ENCODE peak calls at places on chromosome 19, in five cellular contexts. One of them, this sample, is unnamed.
A peak's percentile ranks its signal among the peaks of the same experiment; 100 is the strongest.

GRCh38 chr19:38425810-38426466 is at the start of gene RASGRP4:
- DNase-seq in HT1080: no peak
- DNase-seq in stimulated activated CD8-positive, alpha-beta memory T cell treated with anti-CD3 and anti-CD28 coated beads, Interleukin-7, amount 100 ng/mL, for 1 hour: no peak
- DNase-seq in stimulated activated CD4-positive, alpha-beta T cell treated with anti-CD3 and anti-CD28 coated beads, Interleukin-1b, Interleukin-23, amount 100 ng/mL, for 48 hours: peak; percentile 65
- DNase-seq in activated CD4-positive, alpha-beta T cell treated with anti-CD3 and anti-CD28 coated beads for 24 hours: peak; percentile 23
- DNase-seq in this sample: peak; percentile 39

GRCh38 chr19:35509861-35510625 is 3.4 kb downstream of the DMKN start:
- DNase-seq in stimulated activated CD8-positive, alpha-beta memory T cell treated with anti-CD3 and anti-CD28 coated beads, Interleukin-7, amount 100 ng/mL, for 1 hour: peak; percentile 65
- DNase-seq in stimulated activated CD4-positive, alpha-beta T cell treated with anti-CD3 and anti-CD28 coated beads, Interleukin-1b, Interleukin-23, amount 100 ng/mL, for 48 hours: peak; percentile 65
- DNase-seq in activated CD4-positive, alpha-beta T cell treated with anti-CD3 and anti-CD28 coated beads for 24 hours: peak; percentile 68
- DNase-seq in HT1080: peak; percentile 73
- DNase-seq in this sample: peak; percentile 25

GRCh38 chr19:45717983-45718650 is 12.6 kb downstream of the FBXO46 start:
- DNase-seq in stimulated activated CD8-positive, alpha-beta memory T cell treated with anti-CD3 and anti-CD28 coated beads, Interleukin-7, amount 100 ng/mL, for 1 hour: no peak
- DNase-seq in activated CD4-positive, alpha-beta T cell treated with anti-CD3 and anti-CD28 coated beads for 24 hours: no peak
- DNase-seq in HT1080: no peak
- DNase-seq in stimulated activated CD4-positive, alpha-beta T cell treated with anti-CD3 and anti-CD28 coated beads, Interleukin-1b, Interleukin-23, amount 100 ng/mL, for 48 hours: no peak
- DNase-seq in this sample: no peak

GRCh38 chr19:48445256-48445605 is 552 bp upstream of the GRWD1 start:
- DNase-seq in stimulated activated CD8-positive, alpha-beta memory T cell treated with anti-CD3 and anti-CD28 coated beads, Interleukin-7, amount 100 ng/mL, for 1 hour: no peak
- DNase-seq in stimulated activated CD4-positive, alpha-beta T cell treated with anti-CD3 and anti-CD28 coated beads, Interleukin-1b, Interleukin-23, amount 100 ng/mL, for 48 hours: no peak
- DNase-seq in activated CD4-positive, alpha-beta T cell treated with anti-CD3 and anti-CD28 coated beads for 24 hours: no peak
- DNase-seq in HT1080: peak; percentile 90
- DNase-seq in this sample: no peak

GRCh38 chr19:49157445-49158224 is at the start of gene TRPM4:
- DNase-seq in activated CD4-positive, alpha-beta T cell treated with anti-CD3 and anti-CD28 coated beads for 24 hours: no peak
- DNase-seq in HT1080: peak; percentile 64
- DNase-seq in stimulated activated CD4-positive, alpha-beta T cell treated with anti-CD3 and anti-CD28 coated beads, Interleukin-1b, Interleukin-23, amount 100 ng/mL, for 48 hours: peak; percentile 58
- DNase-seq in stimulated activated CD8-positive, alpha-beta memory T cell treated with anti-CD3 and anti-CD28 coated beads, Interleukin-7, amount 100 ng/mL, for 1 hour: no peak
- DNase-seq in this sample: no peak

GRCh38 chr19:55179570-55180484 is at the start of gene SYT5:
- DNase-seq in stimulated activated CD4-positive, alpha-beta T cell treated with anti-CD3 and anti-CD28 coated beads, Interleukin-1b, Interleukin-23, amount 100 ng/mL, for 48 hours: peak; percentile 49
- DNase-seq in activated CD4-positive, alpha-beta T cell treated with anti-CD3 and anti-CD28 coated beads for 24 hours: peak; percentile 42
- DNase-seq in HT1080: no peak
- DNase-seq in stimulated activated CD8-positive, alpha-beta memory T cell treated with anti-CD3 and anti-CD28 coated beads, Interleukin-7, amount 100 ng/mL, for 1 hour: peak; percentile 33
- DNase-seq in this sample: no peak

GRCh38 chr19:8302734-8303133 is 5.4 kb downstream of the CD320 start:
- DNase-seq in stimulated activated CD4-positive, alpha-beta T cell treated with anti-CD3 and anti-CD28 coated beads, Interleukin-1b, Interleukin-23, amount 100 ng/mL, for 48 hours: no peak
- DNase-seq in HT1080: no peak
- DNase-seq in stimulated activated CD8-positive, alpha-beta memory T cell treated with anti-CD3 and anti-CD28 coated beads, Interleukin-7, amount 100 ng/mL, for 1 hour: no peak
- DNase-seq in activated CD4-positive, alpha-beta T cell treated with anti-CD3 and anti-CD28 coated beads for 24 hours: no peak
- DNase-seq in this sample: no peak

GRCh38 chr19:8004723-8005513 is 523 bp downstream of the ELAVL1 start:
- DNase-seq in HT1080: no peak
- DNase-seq in stimulated activated CD8-positive, alpha-beta memory T cell treated with anti-CD3 and anti-CD28 coated beads, Interleukin-7, amount 100 ng/mL, for 1 hour: no peak
- DNase-seq in activated CD4-positive, alpha-beta T cell treated with anti-CD3 and anti-CD28 coated beads for 24 hours: no peak
- DNase-seq in stimulated activated CD4-positive, alpha-beta T cell treated with anti-CD3 and anti-CD28 coated beads, Interleukin-1b, Interleukin-23, amount 100 ng/mL, for 48 hours: peak; percentile 7
- DNase-seq in this sample: peak; percentile 9

GRCh38 chr19:29583196-29584006 is 22.7 kb upstream of the POP4 start:
- DNase-seq in stimulated activated CD4-positive, alpha-beta T cell treated with anti-CD3 and anti-CD28 coated beads, Interleukin-1b, Interleukin-23, amount 100 ng/mL, for 48 hours: no peak
- DNase-seq in activated CD4-positive, alpha-beta T cell treated with anti-CD3 and anti-CD28 coated beads for 24 hours: no peak
- DNase-seq in stimulated activated CD8-positive, alpha-beta memory T cell treated with anti-CD3 and anti-CD28 coated beads, Interleukin-7, amount 100 ng/mL, for 1 hour: no peak
- DNase-seq in HT1080: peak; percentile 63
- DNase-seq in this sample: no peak

GRCh38 chr19:58460039-58460438 is 6.8 kb upstream of the ZNF324 start:
- DNase-seq in stimulated activated CD8-positive, alpha-beta memory T cell treated with anti-CD3 and anti-CD28 coated beads, Interleukin-7, amount 100 ng/mL, for 1 hour: no peak
- DNase-seq in activated CD4-positive, alpha-beta T cell treated with anti-CD3 and anti-CD28 coated beads for 24 hours: no peak
- DNase-seq in HT1080: no peak
- DNase-seq in stimulated activated CD4-positive, alpha-beta T cell treated with anti-CD3 and anti-CD28 coated beads, Interleukin-1b, Interleukin-23, amount 100 ng/mL, for 48 hours: no peak
- DNase-seq in this sample: no peak

GRCh38 chr19:41226053-41226873 is 7.2 kb downstream of the AXL start:
- DNase-seq in activated CD4-positive, alpha-beta T cell treated with anti-CD3 and anti-CD28 coated beads for 24 hours: peak; percentile 14
- DNase-seq in stimulated activated CD8-positive, alpha-beta memory T cell treated with anti-CD3 and anti-CD28 coated beads, Interleukin-7, amount 100 ng/mL, for 1 hour: no peak
- DNase-seq in stimulated activated CD4-positive, alpha-beta T cell treated with anti-CD3 and anti-CD28 coated beads, Interleukin-1b, Interleukin-23, amount 100 ng/mL, for 48 hours: peak; percentile 32
- DNase-seq in HT1080: no peak
- DNase-seq in this sample: no peak

GRCh38 chr19:47375694-47376588 is 26.8 kb downstream of the DHX34 start:
- DNase-seq in activated CD4-positive, alpha-beta T cell treated with anti-CD3 and anti-CD28 coated beads for 24 hours: no peak
- DNase-seq in HT1080: no peak
- DNase-seq in stimulated activated CD4-positive, alpha-beta T cell treated with anti-CD3 and anti-CD28 coated beads, Interleukin-1b, Interleukin-23, amount 100 ng/mL, for 48 hours: no peak
- DNase-seq in stimulated activated CD8-positive, alpha-beta memory T cell treated with anti-CD3 and anti-CD28 coated beads, Interleukin-7, amount 100 ng/mL, for 1 hour: no peak
- DNase-seq in this sample: no peak

GRCh38 chr19:18257503-18258470 is 16.5 kb downstream of the IQCN start:
- DNase-seq in stimulated activated CD8-positive, alpha-beta memory T cell treated with anti-CD3 and anti-CD28 coated beads, Interleukin-7, amount 100 ng/mL, for 1 hour: no peak
- DNase-seq in HT1080: no peak
- DNase-seq in activated CD4-positive, alpha-beta T cell treated with anti-CD3 and anti-CD28 coated beads for 24 hours: no peak
- DNase-seq in stimulated activated CD4-positive, alpha-beta T cell treated with anti-CD3 and anti-CD28 coated beads, Interleukin-1b, Interleukin-23, amount 100 ng/mL, for 48 hours: no peak
- DNase-seq in this sample: no peak

GRCh38 chr19:10998045-10998533 is 37.3 kb downstream of the SMARCA4 start:
- DNase-seq in activated CD4-positive, alpha-beta T cell treated with anti-CD3 and anti-CD28 coated beads for 24 hours: no peak
- DNase-seq in HT1080: no peak
- DNase-seq in stimulated activated CD4-positive, alpha-beta T cell treated with anti-CD3 and anti-CD28 coated beads, Interleukin-1b, Interleukin-23, amount 100 ng/mL, for 48 hours: no peak
- DNase-seq in stimulated activated CD8-positive, alpha-beta memory T cell treated with anti-CD3 and anti-CD28 coated beads, Interleukin-7, amount 100 ng/mL, for 1 hour: no peak
- DNase-seq in this sample: no peak

GRCh38 chr19:11496391-11497163 is 9.1 kb downstream of the ZNF653 start:
- DNase-seq in stimulated activated CD8-positive, alpha-beta memory T cell treated with anti-CD3 and anti-CD28 coated beads, Interleukin-7, amount 100 ng/mL, for 1 hour: no peak
- DNase-seq in stimulated activated CD4-positive, alpha-beta T cell treated with anti-CD3 and anti-CD28 coated beads, Interleukin-1b, Interleukin-23, amount 100 ng/mL, for 48 hours: peak; percentile 73
- DNase-seq in activated CD4-positive, alpha-beta T cell treated with anti-CD3 and anti-CD28 coated beads for 24 hours: peak; percentile 52
- DNase-seq in HT1080: peak; percentile 84
- DNase-seq in this sample: peak; percentile 20

GRCh38 chr19:14495678-14496028 is 274 bp downstream of the GIPC1 start:
- DNase-seq in HT1080: no peak
- DNase-seq in stimulated activated CD4-positive, alpha-beta T cell treated with anti-CD3 and anti-CD28 coated beads, Interleukin-1b, Interleukin-23, amount 100 ng/mL, for 48 hours: no peak
- DNase-seq in activated CD4-positive, alpha-beta T cell treated with anti-CD3 and anti-CD28 coated beads for 24 hours: no peak
- DNase-seq in stimulated activated CD8-positive, alpha-beta memory T cell treated with anti-CD3 and anti-CD28 coated beads, Interleukin-7, amount 100 ng/mL, for 1 hour: no peak
- DNase-seq in this sample: no peak

GRCh38 chr19:3184847-3185481 is 766 bp upstream of the NCLN start:
- DNase-seq in HT1080: no peak
- DNase-seq in activated CD4-positive, alpha-beta T cell treated with anti-CD3 and anti-CD28 coated beads for 24 hours: peak; percentile 50
- DNase-seq in stimulated activated CD8-positive, alpha-beta memory T cell treated with anti-CD3 and anti-CD28 coated beads, Interleukin-7, amount 100 ng/mL, for 1 hour: peak; percentile 41
- DNase-seq in stimulated activated CD4-positive, alpha-beta T cell treated with anti-CD3 and anti-CD28 coated beads, Interleukin-1b, Interleukin-23, amount 100 ng/mL, for 48 hours: peak; percentile 60
- DNase-seq in this sample: peak; percentile 63

GRCh38 chr19:13082192-13083007 is 20.3 kb downstream of the LYL1 start:
- DNase-seq in stimulated activated CD8-positive, alpha-beta memory T cell treated with anti-CD3 and anti-CD28 coated beads, Interleukin-7, amount 100 ng/mL, for 1 hour: no peak
- DNase-seq in HT1080: peak; percentile 38
- DNase-seq in activated CD4-positive, alpha-beta T cell treated with anti-CD3 and anti-CD28 coated beads for 24 hours: no peak
- DNase-seq in stimulated activated CD4-positive, alpha-beta T cell treated with anti-CD3 and anti-CD28 coated beads, Interleukin-1b, Interleukin-23, amount 100 ng/mL, for 48 hours: no peak
- DNase-seq in this sample: no peak

GRCh38 chr19:38370299-38370698 is 4.1 kb upstream of the PSMD8 start:
- DNase-seq in stimulated activated CD4-positive, alpha-beta T cell treated with anti-CD3 and anti-CD28 coated beads, Interleukin-1b, Interleukin-23, amount 100 ng/mL, for 48 hours: no peak
- DNase-seq in stimulated activated CD8-positive, alpha-beta memory T cell treated with anti-CD3 and anti-CD28 coated beads, Interleukin-7, amount 100 ng/mL, for 1 hour: no peak
- DNase-seq in HT1080: no peak
- DNase-seq in activated CD4-positive, alpha-beta T cell treated with anti-CD3 and anti-CD28 coated beads for 24 hours: no peak
- DNase-seq in this sample: no peak

GRCh38 chr19:48598996-48599626 is 7.4 kb upstream of the SPACA4 start:
- DNase-seq in stimulated activated CD4-positive, alpha-beta T cell treated with anti-CD3 and anti-CD28 coated beads, Interleukin-1b, Interleukin-23, amount 100 ng/mL, for 48 hours: no peak
- DNase-seq in activated CD4-positive, alpha-beta T cell treated with anti-CD3 and anti-CD28 coated beads for 24 hours: no peak
- DNase-seq in stimulated activated CD8-positive, alpha-beta memory T cell treated with anti-CD3 and anti-CD28 coated beads, Interleukin-7, amount 100 ng/mL, for 1 hour: no peak
- DNase-seq in HT1080: no peak
- DNase-seq in this sample: no peak

GRCh38 chr19:41299755-41300089 is 10.2 kb upstream of the CCDC97 start:
- DNase-seq in activated CD4-positive, alpha-beta T cell treated with anti-CD3 and anti-CD28 coated beads for 24 hours: no peak
- DNase-seq in HT1080: peak; percentile 50
- DNase-seq in stimulated activated CD8-positive, alpha-beta memory T cell treated with anti-CD3 and anti-CD28 coated beads, Interleukin-7, amount 100 ng/mL, for 1 hour: no peak
- DNase-seq in stimulated activated CD4-positive, alpha-beta T cell treated with anti-CD3 and anti-CD28 coated beads, Interleukin-1b, Interleukin-23, amount 100 ng/mL, for 48 hours: no peak
- DNase-seq in this sample: peak; percentile 58

GRCh38 chr19:2145831-2146241 is 5.5 kb downstream of the AP3D1 start:
- DNase-seq in stimulated activated CD4-positive, alpha-beta T cell treated with anti-CD3 and anti-CD28 coated beads, Interleukin-1b, Interleukin-23, amount 100 ng/mL, for 48 hours: no peak
- DNase-seq in activated CD4-positive, alpha-beta T cell treated with anti-CD3 and anti-CD28 coated beads for 24 hours: no peak
- DNase-seq in stimulated activated CD8-positive, alpha-beta memory T cell treated with anti-CD3 and anti-CD28 coated beads, Interleukin-7, amount 100 ng/mL, for 1 hour: no peak
- DNase-seq in HT1080: no peak
- DNase-seq in this sample: no peak

GRCh38 chr19:51726049-51726448 is 2.3 kb upstream of the HAS1 start:
- DNase-seq in HT1080: peak; percentile 40
- DNase-seq in stimulated activated CD8-positive, alpha-beta memory T cell treated with anti-CD3 and anti-CD28 coated beads, Interleukin-7, amount 100 ng/mL, for 1 hour: no peak
- DNase-seq in stimulated activated CD4-positive, alpha-beta T cell treated with anti-CD3 and anti-CD28 coated beads, Interleukin-1b, Interleukin-23, amount 100 ng/mL, for 48 hours: no peak
- DNase-seq in activated CD4-positive, alpha-beta T cell treated with anti-CD3 and anti-CD28 coated beads for 24 hours: no peak
- DNase-seq in this sample: no peak

GRCh38 chr19:22935151-22935550 is 67.8 kb downstream of the ZNF728 start:
- DNase-seq in activated CD4-positive, alpha-beta T cell treated with anti-CD3 and anti-CD28 coated beads for 24 hours: no peak
- DNase-seq in stimulated activated CD8-positive, alpha-beta memory T cell treated with anti-CD3 and anti-CD28 coated beads, Interleukin-7, amount 100 ng/mL, for 1 hour: no peak
- DNase-seq in stimulated activated CD4-positive, alpha-beta T cell treated with anti-CD3 and anti-CD28 coated beads, Interleukin-1b, Interleukin-23, amount 100 ng/mL, for 48 hours: no peak
- DNase-seq in HT1080: no peak
- DNase-seq in this sample: no peak

GRCh38 chr19:10784257-10784656 is 51.8 kb downstream of the TMED1 start:
- DNase-seq in HT1080: no peak
- DNase-seq in stimulated activated CD8-positive, alpha-beta memory T cell treated with anti-CD3 and anti-CD28 coated beads, Interleukin-7, amount 100 ng/mL, for 1 hour: no peak
- DNase-seq in stimulated activated CD4-positive, alpha-beta T cell treated with anti-CD3 and anti-CD28 coated beads, Interleukin-1b, Interleukin-23, amount 100 ng/mL, for 48 hours: no peak
- DNase-seq in activated CD4-positive, alpha-beta T cell treated with anti-CD3 and anti-CD28 coated beads for 24 hours: no peak
- DNase-seq in this sample: no peak

GRCh38 chr19:43675269-43675879 is 5.4 kb upstream of the PLAUR start:
- DNase-seq in stimulated activated CD4-positive, alpha-beta T cell treated with anti-CD3 and anti-CD28 coated beads, Interleukin-1b, Interleukin-23, amount 100 ng/mL, for 48 hours: no peak
- DNase-seq in HT1080: peak; percentile 85
- DNase-seq in stimulated activated CD8-positive, alpha-beta memory T cell treated with anti-CD3 and anti-CD28 coated beads, Interleukin-7, amount 100 ng/mL, for 1 hour: no peak
- DNase-seq in activated CD4-positive, alpha-beta T cell treated with anti-CD3 and anti-CD28 coated beads for 24 hours: no peak
- DNase-seq in this sample: no peak

GRCh38 chr19:12783849-12784393 is 7.4 kb upstream of the JUNB start:
- DNase-seq in stimulated activated CD8-positive, alpha-beta memory T cell treated with anti-CD3 and anti-CD28 coated beads, Interleukin-7, amount 100 ng/mL, for 1 hour: no peak
- DNase-seq in activated CD4-positive, alpha-beta T cell treated with anti-CD3 and anti-CD28 coated beads for 24 hours: no peak
- DNase-seq in HT1080: no peak
- DNase-seq in stimulated activated CD4-positive, alpha-beta T cell treated with anti-CD3 and anti-CD28 coated beads, Interleukin-1b, Interleukin-23, amount 100 ng/mL, for 48 hours: peak; percentile 15
- DNase-seq in this sample: no peak

GRCh38 chr19:7004313-7004931 is 16.8 kb downstream of the MBD3L2B start:
- DNase-seq in stimulated activated CD4-positive, alpha-beta T cell treated with anti-CD3 and anti-CD28 coated beads, Interleukin-1b, Interleukin-23, amount 100 ng/mL, for 48 hours: no peak
- DNase-seq in activated CD4-positive, alpha-beta T cell treated with anti-CD3 and anti-CD28 coated beads for 24 hours: no peak
- DNase-seq in stimulated activated CD8-positive, alpha-beta memory T cell treated with anti-CD3 and anti-CD28 coated beads, Interleukin-7, amount 100 ng/mL, for 1 hour: no peak
- DNase-seq in HT1080: no peak
- DNase-seq in this sample: no peak

GRCh38 chr19:419721-420515 is 11.0 kb upstream of the C2CD4C start:
- DNase-seq in stimulated activated CD4-positive, alpha-beta T cell treated with anti-CD3 and anti-CD28 coated beads, Interleukin-1b, Interleukin-23, amount 100 ng/mL, for 48 hours: no peak
- DNase-seq in stimulated activated CD8-positive, alpha-beta memory T cell treated with anti-CD3 and anti-CD28 coated beads, Interleukin-7, amount 100 ng/mL, for 1 hour: no peak
- DNase-seq in HT1080: no peak
- DNase-seq in activated CD4-positive, alpha-beta T cell treated with anti-CD3 and anti-CD28 coated beads for 24 hours: no peak
- DNase-seq in this sample: no peak

GRCh38 chr19:679418-680286 is 3.5 kb downstream of the FSTL3 start:
- DNase-seq in stimulated activated CD8-positive, alpha-beta memory T cell treated with anti-CD3 and anti-CD28 coated beads, Interleukin-7, amount 100 ng/mL, for 1 hour: no peak
- DNase-seq in activated CD4-positive, alpha-beta T cell treated with anti-CD3 and anti-CD28 coated beads for 24 hours: no peak
- DNase-seq in stimulated activated CD4-positive, alpha-beta T cell treated with anti-CD3 and anti-CD28 coated beads, Interleukin-1b, Interleukin-23, amount 100 ng/mL, for 48 hours: peak; percentile 31
- DNase-seq in HT1080: no peak
- DNase-seq in this sample: no peak

GRCh38 chr19:2180881-2181617 is 17.3 kb downstream of the DOT1L start:
- DNase-seq in stimulated activated CD4-positive, alpha-beta T cell treated with anti-CD3 and anti-CD28 coated beads, Interleukin-1b, Interleukin-23, amount 100 ng/mL, for 48 hours: no peak
- DNase-seq in HT1080: no peak
- DNase-seq in activated CD4-positive, alpha-beta T cell treated with anti-CD3 and anti-CD28 coated beads for 24 hours: no peak
- DNase-seq in stimulated activated CD8-positive, alpha-beta memory T cell treated with anti-CD3 and anti-CD28 coated beads, Interleukin-7, amount 100 ng/mL, for 1 hour: no peak
- DNase-seq in this sample: no peak

GRCh38 chr19:41351339-41352245 is 2.1 kb downstream of the TGFB1 start:
- DNase-seq in activated CD4-positive, alpha-beta T cell treated with anti-CD3 and anti-CD28 coated beads for 24 hours: peak; percentile 68
- DNase-seq in stimulated activated CD8-positive, alpha-beta memory T cell treated with anti-CD3 and anti-CD28 coated beads, Interleukin-7, amount 100 ng/mL, for 1 hour: peak; percentile 66
- DNase-seq in HT1080: peak; percentile 59
- DNase-seq in stimulated activated CD4-positive, alpha-beta T cell treated with anti-CD3 and anti-CD28 coated beads, Interleukin-1b, Interleukin-23, amount 100 ng/mL, for 48 hours: peak; percentile 80
- DNase-seq in this sample: peak; percentile 88

GRCh38 chr19:31268751-31269150 is 80.5 kb downstream of the TSHZ3 start:
- DNase-seq in activated CD4-positive, alpha-beta T cell treated with anti-CD3 and anti-CD28 coated beads for 24 hours: no peak
- DNase-seq in HT1080: no peak
- DNase-seq in stimulated activated CD8-positive, alpha-beta memory T cell treated with anti-CD3 and anti-CD28 coated beads, Interleukin-7, amount 100 ng/mL, for 1 hour: no peak
- DNase-seq in stimulated activated CD4-positive, alpha-beta T cell treated with anti-CD3 and anti-CD28 coated beads, Interleukin-1b, Interleukin-23, amount 100 ng/mL, for 48 hours: no peak
- DNase-seq in this sample: no peak

GRCh38 chr19:9819590-9819898 is 665 bp upstream of the FBXL12 start:
- DNase-seq in stimulated activated CD8-positive, alpha-beta memory T cell treated with anti-CD3 and anti-CD28 coated beads, Interleukin-7, amount 100 ng/mL, for 1 hour: no peak
- DNase-seq in stimulated activated CD4-positive, alpha-beta T cell treated with anti-CD3 and anti-CD28 coated beads, Interleukin-1b, Interleukin-23, amount 100 ng/mL, for 48 hours: no peak
- DNase-seq in activated CD4-positive, alpha-beta T cell treated with anti-CD3 and anti-CD28 coated beads for 24 hours: no peak
- DNase-seq in HT1080: no peak
- DNase-seq in this sample: no peak

GRCh38 chr19:48804496-48804895 is 6.3 kb downstream of the BCAT2 start:
- DNase-seq in HT1080: no peak
- DNase-seq in stimulated activated CD8-positive, alpha-beta memory T cell treated with anti-CD3 and anti-CD28 coated beads, Interleukin-7, amount 100 ng/mL, for 1 hour: no peak
- DNase-seq in activated CD4-positive, alpha-beta T cell treated with anti-CD3 and anti-CD28 coated beads for 24 hours: no peak
- DNase-seq in stimulated activated CD4-positive, alpha-beta T cell treated with anti-CD3 and anti-CD28 coated beads, Interleukin-1b, Interleukin-23, amount 100 ng/mL, for 48 hours: no peak
- DNase-seq in this sample: no peak

GRCh38 chr19:39296055-39296645 is at the start of gene IFNL1:
- DNase-seq in stimulated activated CD4-positive, alpha-beta T cell treated with anti-CD3 and anti-CD28 coated beads, Interleukin-1b, Interleukin-23, amount 100 ng/mL, for 48 hours: no peak
- DNase-seq in HT1080: no peak
- DNase-seq in stimulated activated CD8-positive, alpha-beta memory T cell treated with anti-CD3 and anti-CD28 coated beads, Interleukin-7, amount 100 ng/mL, for 1 hour: no peak
- DNase-seq in activated CD4-positive, alpha-beta T cell treated with anti-CD3 and anti-CD28 coated beads for 24 hours: no peak
- DNase-seq in this sample: no peak

GRCh38 chr19:42131149-42132029 is 857 bp downstream of the POU2F2 start:
- DNase-seq in activated CD4-positive, alpha-beta T cell treated with anti-CD3 and anti-CD28 coated beads for 24 hours: no peak
- DNase-seq in stimulated activated CD8-positive, alpha-beta memory T cell treated with anti-CD3 and anti-CD28 coated beads, Interleukin-7, amount 100 ng/mL, for 1 hour: no peak
- DNase-seq in HT1080: no peak
- DNase-seq in stimulated activated CD4-positive, alpha-beta T cell treated with anti-CD3 and anti-CD28 coated beads, Interleukin-1b, Interleukin-23, amount 100 ng/mL, for 48 hours: no peak
- DNase-seq in this sample: no peak